ENCODE peak calls at places on chromosomes 2 and 18, in ten cellular contexts. A, U, O, H, F, J, B, Y, Z and W are unnamed samples.

GRCh38 chr2:188430705-188431104 is 139.0 kb downstream of the GULP1 start:
- DNase-seq in Z (no peak), H (no peak), J (no peak), B (no peak), O (no peak), F (no peak), U (no peak), Y (no peak), A (no peak), W (no peak)

GRCh38 chr2:200800458-200800857 is 11.3 kb upstream of the BZW1 start:
- DNase-seq in A (no peak), Y (no peak), O (no peak), H (no peak), U (no peak), F (no peak), Z (no peak), B (no peak), J (no peak), W (no peak)

GRCh38 chr2:143083636-143084035 is 45.6 kb upstream of the ARHGAP15 start:
- DNase-seq in F (no peak), Y (peak; percentile 14), A (no peak), O (no peak), J (no peak), H (no peak), U (no peak), B (no peak), Z (peak; percentile 92), W (no peak)

GRCh38 chr2:54577035-54577434 is 120.9 kb downstream of the SPTBN1 start:
- DNase-seq in F (no peak), Z (no peak), Y (peak; percentile 91), A (no peak), B (no peak), U (peak; percentile 47), J (no peak), O (no peak), H (no peak), W (no peak)

GRCh38 chr2:128026422-128027277 is 1.2 kb downstream of the SAP130 start:
- DNase-seq in Y (no peak), F (peak; percentile 16), Z (peak; percentile 8), A (no peak), H (peak; percentile 38), B (no peak), J (no peak), O (no peak), U (no peak), W (peak; percentile 22)

GRCh38 chr2:1591978-1592907 is 152.1 kb downstream of the PXDN start:
- DNase-seq in A (no peak), H (no peak), Z (peak; percentile 77), B (peak; percentile 83), U (peak; percentile 56), O (no peak), J (peak; percentile 79), Y (peak; percentile 46), F (peak; percentile 55), W (no peak)

GRCh38 chr2:98175811-98176210 is 88.8 kb downstream of the VWA3B start:
- DNase-seq in A (no peak), Z (no peak), B (no peak), U (no peak), O (no peak), F (no peak), J (no peak), H (no peak), Y (peak; percentile 8), W (no peak)

GRCh38 chr2:224948859-224949258 is 93.4 kb downstream of the DOCK10 start:
- DNase-seq in H (no peak), Y (peak; percentile 47), O (no peak), F (no peak), A (peak; percentile 16), B (peak; percentile 36), Z (peak; percentile 75), U (no peak), J (no peak), W (peak; percentile 2)

GRCh38 chr2:239164281-239164871 is 236.4 kb downstream of the HDAC4 start:
- DNase-seq in A (no peak), F (peak; percentile 5), U (no peak), H (no peak), Z (no peak), B (peak; percentile 9), Y (no peak), J (peak; percentile 9), O (no peak), W (no peak)

GRCh38 chr2:173298536-173299097 is 56.1 kb upstream of the CDCA7 start:
- DNase-seq in Z (no peak), U (peak; percentile 22), B (no peak), H (no peak), J (no peak), F (no peak), A (no peak), Y (no peak), O (no peak), W (peak; percentile 3)

GRCh38 chr2:8361930-8362329 is 319.9 kb upstream of the ID2 start:
- DNase-seq in U (no peak), Y (no peak), J (no peak), Z (no peak), H (no peak), A (no peak), O (no peak), B (no peak), F (no peak), W (no peak)

GRCh38 chr18:46333371-46334199 is 229.4 kb downstream of the HAUS1 start:
- DNase-seq in A (no peak), Y (peak; percentile 12), F (no peak), U (peak; percentile 31), O (no peak), Z (no peak), J (no peak), B (peak; percentile 64), H (no peak), W (peak; percentile 23)

GRCh38 chr2:228848638-228849037 is 422.4 kb downstream of the PID1 start:
- DNase-seq in F (no peak), O (no peak), B (no peak), Y (no peak), H (no peak), U (no peak), Z (no peak), A (no peak), J (no peak), W (no peak)

GRCh38 chr2:160337728-160338127 is 137.7 kb upstream of the ITGB6 start:
- DNase-seq in B (no peak), Y (no peak), Z (no peak), H (no peak), J (no peak), F (no peak), A (no peak), U (no peak), O (no peak), W (no peak)

GRCh38 chr2:241924069-241924908 is 54.8 kb downstream of the RTP5 start:
- DNase-seq in H (no peak), J (peak; percentile 5), F (no peak), B (no peak), Y (no peak), Z (no peak), O (no peak), U (no peak), A (no peak), W (no peak)

GRCh38 chr18:49168970-49169619 is 218.3 kb upstream of the SMAD7 start:
- DNase-seq in U (no peak), H (no peak), J (no peak), F (no peak), O (no peak), B (no peak), Z (no peak), Y (peak; percentile 48), A (no peak), W (no peak)

GRCh38 chr2:150610670-150611279 is 123.3 kb upstream of the RND3 start:
- DNase-seq in J (no peak), Y (peak; percentile 15), B (no peak), Z (peak; percentile 69), A (no peak), H (no peak), F (no peak), O (no peak), U (peak; percentile 72), W (no peak)

GRCh38 chr2:173982918-173983317 is 17.7 kb upstream of the SP3 start:
- DNase-seq in Z (peak; percentile 56), Y (peak; percentile 30), J (peak; percentile 47), O (no peak), B (peak; percentile 55), H (no peak), U (peak; percentile 42), A (no peak), F (no peak), W (no peak)

GRCh38 chr18:46624127-46624526 is 32.9 kb downstream of the LOXHD1 start:
- DNase-seq in Z (no peak), F (no peak), B (no peak), Y (no peak), A (no peak), H (no peak), O (no peak), J (no peak), U (no peak), W (no peak)

GRCh38 chr2:231483398-231484329 is 19.4 kb upstream of the NCL start:
- DNase-seq in Z (no peak), O (peak; percentile 63), A (no peak), F (no peak), B (peak; percentile 57), Y (no peak), U (no peak), J (no peak), H (no peak), W (peak; percentile 62)
- TF ChIP-seq POLR2A in Z (no peak), O (peak; percentile 74), A (no peak), F (no peak), B (no peak), Y (no peak), U (no peak), J (no peak), H (no peak), W (no peak)

GRCh38 chr18:57668021-57668420 is 46.4 kb upstream of the NARS1 start:
- DNase-seq in H (no peak), A (no peak), U (no peak), O (no peak), Y (no peak), F (no peak), J (no peak), Z (no peak), B (no peak), W (peak; percentile 88)
- TF ChIP-seq POLR2A in H (no peak), A (no peak), U (no peak), O (no peak), Y (no peak), F (no peak), J (no peak), Z (no peak), B (no peak), W (no peak)

GRCh38 chr2:231720971-231721640 is 12.8 kb downstream of the PTMA start:
- DNase-seq in Z (no peak), O (no peak), J (no peak), A (no peak), B (no peak), F (no peak), U (no peak), Y (no peak), H (no peak), W (no peak)
- TF ChIP-seq POLR2A in Z (no peak), O (no peak), J (no peak), A (no peak), B (no peak), F (no peak), U (no peak), Y (no peak), H (no peak), W (no peak)

DNA sequence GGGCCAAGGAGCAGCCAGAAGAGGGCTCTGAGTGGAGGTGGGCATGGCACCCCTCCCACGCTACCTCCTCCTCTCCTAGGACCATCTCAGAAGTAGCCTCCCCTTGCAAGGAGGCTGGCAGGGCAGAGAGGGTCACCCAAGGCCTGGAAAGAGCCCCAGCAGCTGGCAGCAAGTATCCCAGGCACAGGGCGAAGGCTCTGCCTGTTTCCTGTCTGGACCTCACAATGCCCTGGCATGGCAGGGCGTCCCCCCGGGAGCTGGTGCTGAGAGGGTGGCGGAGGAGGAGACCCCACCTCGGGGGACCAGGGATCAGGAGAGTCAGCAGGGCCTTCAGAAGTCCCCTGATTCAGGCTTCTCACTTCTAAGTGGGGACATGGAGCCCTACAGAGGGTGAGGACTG is 66.2 kb upstream of the TAF1B start:
- DNase-seq in J (no peak), H (no peak), B (no peak), Y (no peak), F (no peak), A (no peak), U (no peak), O (no peak), Z (no peak), W (no peak)
- TF ChIP-seq POLR2A in J (no peak), H (no peak), B (no peak), Y (no peak), F (no peak), A (no peak), U (no peak), O (no peak), Z (no peak), W (no peak)